ENCODE peak calls at places on chromosomes 6 and 20, in six cellular contexts. I is mesendoderm, M is mammary epithelial cell, Z is fibroblast of lung, H is astrocyte, B is endodermal cell. O is an unnamed sample.

GRCh38 chr6:125104425-125104824 is 49.1 kb upstream of the TPD52L1 start:
- DNase-seq in I (peak), M (peak), Z (peak), H (peak), B (no peak), O (peak)

GRCh38 chr6:16511048-16511660 is 250.1 kb downstream of the ATXN1 start:
- DNase-seq in I (peak), M (peak), Z (peak), H (peak), B (no peak), O (peak)

GRCh38 chr20:4488407-4489339 is 233.0 kb upstream of the PRND start:
- DNase-seq in I (no peak), M (peak), Z (peak), H (peak), B (no peak), O (peak)

GRCh38 chr6:25239059-25239458 is 40.1 kb upstream of the CARMIL1 start:
- DNase-seq in I (no peak), M (no peak), Z (peak), H (peak), B (no peak), O (no peak)

GRCh38 chr6:90583179-90583578 is 3.7 kb downstream of the MAP3K7 start:
- DNase-seq in I (no peak), M (no peak), Z (peak), H (peak), B (no peak), O (no peak)

GRCh38 chr6:138509371-138509770 is 10.1 kb upstream of the NHSL1 start:
- DNase-seq in I (peak), M (peak), Z (peak), H (no peak), B (peak), O (peak)

GRCh38 chr6:168616807-168617756 is 176.1 kb downstream of the SMOC2 start:
- DNase-seq in I (peak), M (no peak), Z (no peak), H (no peak), B (no peak), O (no peak)

GRCh38 chr20:48697845-48698491 is 129.8 kb downstream of the PREX1 start:
- DNase-seq in I (no peak), M (peak), Z (peak), H (peak), B (no peak), O (peak)

GRCh38 chr6:159875194-159875593 is 15.6 kb upstream of the MAS1 start:
- DNase-seq in I (peak), M (no peak), Z (no peak), H (no peak), B (peak), O (no peak)

GRCh38 chr20:1764136-1765033 is 106.8 kb upstream of the SIRPG start:
- DNase-seq in I (peak), M (peak), Z (peak), H (peak), B (peak), O (peak)

GRCh38 chr6:14922306-14922705 is 323.6 kb upstream of the JARID2 start:
- DNase-seq in I (peak), M (no peak), Z (peak), H (peak), B (peak), O (no peak)

GRCh38 chr20:35171753-35172433 is at the start of gene PROCR:
- DNase-seq in I (peak), M (peak), Z (peak), H (peak), B (peak), O (peak)

GRCh38 chr6:135522975-135523692 is 25.6 kb upstream of the AHI1 start:
- DNase-seq in I (no peak), M (no peak), Z (peak), H (no peak), B (no peak), O (peak)

GRCh38 chr6:132320007-132320406 is 81.3 kb downstream of the MOXD1 start:
- DNase-seq in I (no peak), M (peak), Z (peak), H (peak), B (no peak), O (peak)

GRCh38 chr6:55058682-55059081 is 115.6 kb upstream of the HCRTR2 start:
- DNase-seq in I (peak), M (no peak), Z (no peak), H (no peak), B (no peak), O (no peak)

GRCh38 chr6:155708100-155708499 is 252.5 kb upstream of the NOX3 start:
- DNase-seq in I (no peak), M (no peak), Z (no peak), H (no peak), B (no peak), O (no peak)

DNA sequence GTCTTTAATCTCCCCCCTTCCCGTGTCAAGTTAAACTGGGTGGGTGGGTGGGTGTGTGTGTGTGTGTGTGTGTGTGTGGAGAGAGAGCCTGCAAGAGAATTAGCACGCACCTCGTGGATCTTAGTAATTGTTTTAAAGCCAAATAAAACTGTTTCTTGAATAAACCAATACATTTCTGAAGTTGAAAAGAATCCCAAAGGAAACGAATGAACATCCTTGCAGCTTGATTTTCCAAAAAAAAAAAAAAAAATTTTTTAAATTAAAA is 374 bp upstream of the BICRAL start:
- DNase-seq in I (no peak), M (no peak), Z (peak), H (peak), B (no peak), O (peak)
- H3K9ac ChIP-seq in I (peak), M (peak), Z (peak), H (peak), B (peak), O (peak)

DNA sequence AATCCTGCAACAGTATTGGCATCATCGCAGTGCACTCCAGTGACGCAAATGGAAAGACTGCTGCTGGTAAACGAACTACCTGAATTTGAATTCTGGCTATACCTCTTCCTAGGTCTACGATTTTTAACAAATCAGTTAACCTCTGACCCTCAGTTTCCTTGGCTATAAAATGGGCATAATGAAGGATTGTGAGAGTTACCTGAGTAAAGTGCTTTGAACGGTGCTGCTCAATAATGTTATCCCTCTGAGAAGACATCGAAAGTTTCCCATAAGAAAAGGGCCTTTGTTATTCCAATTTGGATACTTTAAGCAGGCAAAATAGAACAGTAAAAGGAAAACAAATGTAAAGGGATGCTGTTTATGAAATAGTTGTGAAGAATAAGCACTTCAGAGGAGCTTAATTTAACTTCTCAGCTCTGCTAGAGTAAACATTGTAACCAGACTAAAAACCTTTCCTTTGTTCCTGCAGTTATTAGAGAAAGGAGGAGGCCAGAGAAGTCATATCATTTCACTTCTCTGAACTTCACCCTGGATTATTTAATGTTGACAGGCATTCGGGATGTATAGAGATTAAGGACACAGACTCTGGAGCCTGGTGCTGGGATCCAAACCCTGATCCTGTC is 5.8 kb downstream of the SGK1 start:
- DNase-seq in I (no peak), M (no peak), Z (no peak), H (no peak), B (no peak), O (no peak)
- H3K4me3 ChIP-seq in I (no peak), M (no peak), Z (no peak), H (no peak), B (no peak), O (no peak)

DNA sequence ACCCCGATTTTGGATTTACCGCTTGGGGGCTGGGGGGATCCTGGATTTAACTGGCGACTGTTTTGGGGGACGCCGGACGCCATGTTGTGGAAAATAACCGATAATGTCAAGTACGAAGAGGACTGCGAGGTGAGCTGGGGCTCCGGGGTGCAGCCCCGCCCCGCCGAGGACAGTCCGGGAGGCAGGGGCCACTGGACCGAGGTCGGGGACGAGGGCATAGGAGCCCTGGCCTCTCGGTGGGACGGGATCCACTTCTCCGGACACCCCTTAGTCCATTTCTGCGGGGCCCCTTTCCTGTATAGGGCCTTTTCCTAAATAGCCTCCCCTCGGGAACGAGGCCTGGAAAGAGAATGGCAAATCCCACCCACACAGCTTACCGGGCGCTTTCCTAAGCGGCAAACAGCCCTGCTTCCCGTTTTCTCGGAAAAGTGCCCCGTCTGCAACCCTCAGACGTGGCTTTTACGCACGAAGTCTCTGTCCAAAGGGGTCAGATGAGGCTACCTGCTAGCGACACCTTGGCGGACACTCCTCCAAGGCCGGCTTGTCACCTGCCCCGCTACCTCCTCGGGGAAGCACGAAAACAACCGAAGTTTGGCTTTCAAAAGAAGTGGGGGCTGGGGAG is 469 bp downstream of the TFAP2C start:
- DNase-seq in I (no peak), M (no peak), Z (no peak), H (no peak), B (no peak), O (peak)
- H3K9ac ChIP-seq in I (peak), M (peak), Z (no peak), H (peak), B (no peak), O (no peak)

DNA sequence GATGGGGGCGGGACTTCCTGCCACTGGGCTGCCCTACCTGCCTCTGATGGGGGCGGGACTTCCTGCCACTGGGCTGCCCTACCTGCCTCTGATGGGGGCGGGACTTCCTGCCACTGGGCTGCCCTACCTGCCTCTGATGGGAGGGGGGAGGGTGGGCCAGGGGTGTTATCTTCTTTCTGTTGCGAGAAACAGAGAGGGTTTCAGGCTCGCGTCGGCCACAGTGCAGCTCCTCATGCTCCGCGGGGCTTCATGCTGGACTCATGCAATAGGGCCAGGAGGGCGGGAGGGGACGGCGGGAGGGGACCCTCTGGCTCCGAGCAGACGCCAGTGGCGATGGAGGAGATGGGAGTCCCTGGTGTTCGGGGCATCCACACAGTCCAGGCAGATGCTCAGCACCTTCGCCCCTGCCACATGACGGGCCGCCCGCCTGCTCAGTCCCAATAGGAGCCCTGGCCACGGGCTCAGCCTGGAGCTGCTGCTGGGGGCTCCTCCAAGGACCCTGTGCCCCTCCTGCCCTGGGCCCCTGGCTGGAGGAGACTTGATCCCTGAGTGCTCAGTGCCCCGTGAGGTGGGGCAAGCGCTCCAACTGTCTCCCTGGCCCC is 48.8 kb upstream of the CHRNA4 start:
- DNase-seq in I (peak), M (no peak), Z (no peak), H (no peak), B (peak), O (no peak)
- H3K4me3 ChIP-seq in I (no peak), M (no peak), Z (no peak), H (no peak), B (no peak), O (no peak)

GRCh38 chr20:59770851-59771250 is 162.6 kb downstream of the SYCP2 start:
- DNase-seq in I (no peak), M (no peak), Z (no peak), H (no peak), B (no peak), O (no peak)

GRCh38 chr20:59772931-59773913 is 160.2 kb downstream of the SYCP2 start:
- DNase-seq in I (no peak), M (no peak), Z (no peak), H (no peak), B (peak), O (no peak)

GRCh38 chr20:59770270-59770669 is 163.2 kb downstream of the SYCP2 start:
- DNase-seq in I (peak), M (no peak), Z (no peak), H (no peak), B (peak), O (no peak)

GRCh38 chr20:59772373-59772705 is 161.1 kb downstream of the SYCP2 start:
- DNase-seq in I (no peak), M (no peak), Z (no peak), H (no peak), B (no peak), O (no peak)

GRCh38 chr20:59771506-59772372 is 161.7 kb downstream of the SYCP2 start:
- DNase-seq in I (no peak), M (no peak), Z (no peak), H (no peak), B (peak), O (no peak)
- H3K9ac ChIP-seq in I (no peak), M (no peak), Z (no peak), H (no peak), B (no peak), O (no peak)